ENCODE peak calls at places on chromosomes 6 and 20, in six cellular contexts. J is IMR-90, Z is hepatocyte, G is stomach, F is adrenal gland, W is ascending aorta. R is an unnamed sample.

GRCh38 chr20:1214838-1215261 is 11.0 kb upstream of the RAD21L1 start:
- DNase-seq in J (peak; percentile 16), Z (no peak), G (no peak), F (no peak), W (no peak), R (no peak)

GRCh38 chr20:63963784-63964301 is 5.9 kb downstream of the ZNF512B start:
- DNase-seq in J (no peak), Z (no peak), G (no peak), F (no peak), W (no peak), R (no peak)

GRCh38 chr6:38391206-38391908 is 248.4 kb downstream of the BTBD9 start:
- DNase-seq in J (peak; percentile 55), Z (peak; percentile 8), G (no peak), F (no peak), W (no peak), R (no peak)

GRCh38 chr6:137808191-137808590 is 58.9 kb upstream of the TNFAIP3 start:
- DNase-seq in J (peak; percentile 80), Z (no peak), G (no peak), F (no peak), W (no peak), R (no peak)

GRCh38 chr6:16184129-16184528 is 54.3 kb upstream of the GMPR start:
- DNase-seq in J (peak; percentile 7), Z (peak; percentile 48), G (peak; percentile 69), F (peak; percentile 65), W (no peak), R (peak; percentile 40)

GRCh38 chr6:139480356-139480833 is 105.9 kb upstream of the CITED2 start:
- DNase-seq in J (no peak), Z (no peak), G (no peak), F (no peak), W (no peak), R (no peak)

GRCh38 chr20:768426-768978 is at the start of gene SLC52A3:
- DNase-seq in J (no peak), Z (peak; percentile 58), G (peak; percentile 89), F (no peak), W (no peak), R (no peak)

GRCh38 chr20:36092424-36093024 is 62.0 kb upstream of the EPB41L1 start:
- DNase-seq in J (no peak), Z (peak; percentile 69), G (peak; percentile 53), F (no peak), W (no peak), R (no peak)

GRCh38 chr20:2101057-2101934 is at the start of gene STK35:
- DNase-seq in J (no peak), Z (peak; percentile 86), G (no peak), F (no peak), W (no peak), R (peak; percentile 81)

DNA sequence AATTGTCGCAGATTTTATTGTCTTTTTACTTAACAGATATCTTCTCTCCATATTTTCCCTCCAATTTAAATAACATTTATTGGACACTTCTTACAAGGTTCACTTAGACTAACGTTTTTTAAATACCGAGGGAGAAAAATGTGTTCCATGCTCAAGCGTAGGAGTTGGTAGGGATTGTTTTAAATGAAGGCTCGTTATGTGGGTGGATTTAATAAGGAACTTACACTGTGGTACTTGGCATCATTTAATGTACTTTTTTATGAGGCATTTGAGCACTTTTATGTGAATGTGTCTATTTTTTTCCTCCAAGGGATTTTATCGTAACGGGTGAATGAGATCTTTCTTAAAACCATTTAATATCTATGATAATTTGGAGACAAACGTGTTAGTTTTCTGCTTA is 125.0 kb upstream of the MTHFD1L start:
- DNase-seq in J (no peak), Z (no peak), G (no peak), F (no peak), W (no peak), R (no peak)
- H3K27ac ChIP-seq in J (no peak overlapping the region), Z (no peak overlapping the region), G (no peak overlapping the region), F (no peak overlapping the region), W (no peak overlapping the region), R (no peak overlapping the region)

GRCh38 chr6:83615025-83615999 is 93.6 kb downstream of the SNAP91 start:
- DNase-seq in J (peak; percentile 37), Z (peak; percentile 53), G (no peak), F (no peak), W (no peak), R (peak; percentile 42)
- TF ChIP-seq CTCF in J (peak; percentile 54), Z (peak; percentile 63), G (no peak), F (peak; percentile 48), W (peak; percentile 59), R (peak; percentile 50)

GRCh38 chr6:125791820-125792165 is 1.0 kb downstream of the NCOA7 start:
- DNase-seq in J (no peak), Z (no peak), G (no peak), F (no peak), W (no peak), R (no peak)
- H3K27ac ChIP-seq in J (no peak overlapping the region), Z (peak overlapping the region; percentile 99), G (peak overlapping the region; percentile 98), F (peak overlapping the region; percentile 95), W (peak overlapping the region; percentile 91), R (no peak overlapping the region)

GRCh38 chr6:73548458-73549446 is 27.9 kb upstream of the EEF1A1 start:
- DNase-seq in J (no peak), Z (no peak), G (no peak), F (no peak), W (no peak), R (no peak)
- TF ChIP-seq CTCF in J (no peak), Z (no peak), G (no peak), F (no peak), W (no peak), R (no peak)